ENCODE peak calls at places on chromosomes 5 and 9, in four cellular contexts. D, I, N and L are unnamed samples.

GRCh38 chr5:36900279-36900678 is 23.7 kb downstream of the NIPBL start:
- DNase-seq in D (no peak), I (no peak), N (no peak), L (no peak)

GRCh38 chr9:6184749-6185645 is 30.6 kb upstream of the IL33 start:
- DNase-seq in D (no peak), I (no peak), N (no peak), L (peak)

GRCh38 chr5:135874461-135874860 is 21.2 kb downstream of the IL9 start:
- DNase-seq in D (no peak), I (no peak), N (no peak), L (no peak)

GRCh38 chr9:4099961-4100360 is 199.9 kb downstream of the GLIS3 start:
- DNase-seq in D (no peak), I (no peak), N (no peak), L (no peak)

GRCh38 chr9:69173891-69174644 is at the start of gene TJP2:
- DNase-seq in D (peak), I (peak), N (peak), L (no peak)

GRCh38 chr5:53991942-53992341 is 318.4 kb downstream of the ARL15 start:
- DNase-seq in D (no peak), I (no peak), N (no peak), L (peak)

GRCh38 chr5:54017580-54017979 is 292.8 kb downstream of the ARL15 start:
- DNase-seq in D (no peak), I (no peak), N (no peak), L (no peak)

GRCh38 chr9:113772121-113772885 is 103.8 kb upstream of the ZNF618 start:
- DNase-seq in D (no peak), I (no peak), N (no peak), L (no peak)

GRCh38 chr5:33556330-33557328 is 115.9 kb downstream of the TARS1 start:
- DNase-seq in D (no peak), I (no peak), N (no peak), L (no peak)

GRCh38 chr9:88998911-88999310 is 7.6 kb downstream of the S1PR3 start:
- DNase-seq in D (no peak), I (no peak), N (no peak), L (no peak)
- TF ChIP-seq USF1 in D (no peak), I (no peak), N (no peak), L (no peak)

GRCh38 chr9:29750062-29750461 is 2176.8 kb upstream of the C9orf72 start:
- DNase-seq in D (no peak), I (no peak), N (no peak), L (no peak)
- TF ChIP-seq USF1 in D (no peak), I (no peak), N (no peak), L (no peak)

DNA sequence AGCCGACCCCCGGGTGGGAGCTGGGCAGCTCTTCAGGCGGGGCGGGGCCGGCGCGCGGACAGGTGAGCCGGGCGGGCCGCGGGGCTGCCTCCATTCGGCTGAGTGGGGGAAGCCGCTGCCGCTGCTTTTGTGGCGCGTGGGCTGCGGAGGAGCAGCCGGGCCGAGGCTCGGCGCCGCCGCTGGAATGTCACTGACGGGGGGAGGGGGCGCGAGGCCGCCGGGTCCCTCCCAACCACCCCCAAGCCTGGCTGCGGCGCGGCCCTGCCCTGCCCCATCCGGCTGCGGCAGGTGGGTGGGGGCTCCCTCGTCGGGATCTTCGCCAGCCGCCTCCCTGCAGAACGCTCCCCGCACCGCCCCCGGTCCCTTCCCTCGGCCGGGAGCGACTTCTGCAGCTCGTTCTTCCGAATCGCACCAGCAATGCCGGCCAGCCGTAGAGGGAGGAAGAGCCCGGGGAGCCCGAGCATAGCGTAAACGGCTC is 396 bp downstream of the SPTAN1 start:
- DNase-seq in D (peak), I (peak), N (peak), L (no peak)
- TF ChIP-seq USF1 in D (no peak), I (no peak), N (no peak), L (no peak)

DNA sequence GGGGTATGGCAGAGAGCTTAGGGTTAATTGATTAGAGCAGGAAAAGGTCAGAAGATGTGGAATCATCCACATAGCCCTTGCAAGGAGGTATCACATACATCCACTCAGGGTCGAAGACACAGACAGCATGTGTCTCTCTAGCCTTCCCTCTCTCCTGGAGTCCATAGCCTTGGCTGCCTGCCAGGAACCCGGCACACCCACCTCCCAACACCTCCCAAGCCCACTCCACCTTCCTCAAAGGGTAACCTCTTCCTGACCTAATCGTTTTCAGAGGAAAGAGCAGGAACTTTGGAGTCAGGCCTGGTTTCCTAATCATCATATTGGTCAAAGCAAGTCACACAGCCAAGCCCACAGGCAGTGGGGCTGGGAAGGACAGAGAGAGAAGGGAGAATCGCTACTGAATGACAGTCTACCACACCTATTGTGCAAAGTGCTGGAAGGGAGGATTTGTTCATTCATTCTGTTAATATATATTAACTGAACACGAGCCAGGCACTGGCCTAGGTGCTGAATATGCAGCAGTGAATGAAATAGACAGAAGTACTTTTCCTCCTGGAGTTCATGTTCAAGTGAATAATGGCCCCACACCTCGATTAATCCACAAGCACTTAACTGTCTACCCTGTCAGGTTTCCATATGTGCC is 107.7 kb downstream of the KCNIP1 start:
- DNase-seq in D (no peak), I (no peak), N (no peak), L (no peak)
- TF ChIP-seq USF1 in D (no peak), I (no peak), N (no peak), L (no peak)

GRCh38 chr5:78273436-78273835 is 21.1 kb downstream of the AP3B1 start:
- DNase-seq in D (no peak), I (no peak), N (no peak), L (no peak)

GRCh38 chr5:78271766-78272165 is 22.7 kb downstream of the AP3B1 start:
- DNase-seq in D (no peak), I (no peak), N (no peak), L (no peak)

GRCh38 chr5:78265163-78265562 is 29.3 kb downstream of the AP3B1 start:
- DNase-seq in D (no peak), I (no peak), N (no peak), L (no peak)

GRCh38 chr5:78268361-78268760 is 26.1 kb downstream of the AP3B1 start:
- DNase-seq in D (no peak), I (no peak), N (no peak), L (no peak)

DNA sequence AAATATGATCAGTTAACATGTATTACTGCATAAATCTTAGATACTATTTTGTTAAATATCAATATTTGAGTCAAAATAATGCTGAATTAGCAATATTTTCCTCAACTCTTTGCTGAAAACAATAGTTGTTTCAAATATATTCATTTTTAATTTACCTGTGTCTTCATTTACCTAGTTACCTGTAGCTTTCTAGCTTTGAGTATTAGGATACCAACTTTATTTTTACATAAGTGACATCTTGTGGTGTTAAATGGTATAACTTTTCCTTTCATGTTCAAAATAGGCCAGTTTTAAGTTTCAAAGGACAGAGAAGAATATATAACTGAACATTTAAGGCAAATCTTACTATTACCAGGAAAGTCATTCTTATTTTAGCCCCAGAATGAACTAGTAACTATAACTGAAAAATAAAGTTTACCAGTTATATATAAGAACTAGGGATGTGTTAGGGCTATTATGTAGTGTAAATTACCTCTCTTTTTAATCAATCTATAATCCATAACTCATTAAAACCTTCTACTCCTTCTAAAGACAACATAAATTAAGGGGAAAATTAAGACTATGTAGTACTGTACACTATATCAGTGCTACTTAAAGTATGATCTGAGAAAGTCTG is 25.3 kb downstream of the AP3B1 start:
- DNase-seq in D (no peak), I (no peak), N (peak), L (no peak)
- TF ChIP-seq USF1 in D (no peak), I (no peak), N (no peak), L (no peak)

DNA sequence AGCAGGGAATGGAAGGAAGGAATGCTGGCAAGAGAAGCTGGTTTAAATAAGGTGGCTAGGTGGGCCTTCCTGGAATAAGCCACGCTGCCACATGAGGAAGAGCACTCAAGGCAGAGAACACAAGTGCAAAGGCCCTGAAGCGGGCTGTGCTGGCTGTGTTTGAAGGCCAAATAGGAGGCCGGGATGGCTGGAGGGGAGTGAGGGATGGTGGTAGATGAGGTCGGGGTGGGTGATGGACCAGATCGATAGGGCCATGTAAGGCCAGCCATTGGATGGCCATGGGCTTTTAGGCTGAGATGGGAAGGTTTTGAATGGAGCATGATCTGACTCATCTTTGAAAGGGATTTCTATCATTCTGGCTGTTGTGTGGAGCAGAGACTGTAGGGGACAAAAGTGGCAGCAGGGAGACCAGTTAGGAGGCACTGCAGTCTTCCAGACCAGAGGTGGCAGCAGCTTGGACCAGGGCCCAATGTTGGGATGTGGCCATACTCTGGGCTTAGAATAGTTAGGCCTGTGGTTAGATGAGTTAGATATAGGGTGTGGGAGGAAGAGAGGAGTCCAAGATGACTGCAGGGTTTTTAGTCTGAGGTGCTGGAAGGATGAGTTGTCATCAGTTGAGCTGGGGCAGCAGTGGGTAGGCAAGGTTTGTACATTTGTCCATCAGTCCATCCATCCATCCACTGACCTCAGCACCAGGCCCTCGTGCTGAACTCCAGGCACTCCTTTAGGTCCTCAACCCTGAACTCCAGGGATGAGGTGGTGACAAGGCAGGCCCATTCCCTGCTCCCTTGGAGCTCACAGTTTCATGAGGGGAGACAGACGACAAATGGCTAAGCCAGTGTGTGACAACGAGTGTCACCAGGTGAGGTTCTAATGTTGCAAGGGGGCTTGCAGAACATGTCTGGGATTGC is 30.3 kb downstream of the NDST1 start:
- DNase-seq in D (no peak), I (no peak), N (no peak), L (no peak)
- TF ChIP-seq USF1 in D (no peak), I (no peak), N (no peak), L (no peak)